ENCODE peak calls at places on chromosomes 6 and 20, in five cellular contexts. P is Ammon's horn, O is Calu3, L is SK-MEL-5, G is activated B cell treated with CpG ODN at 0.5 μM for 24 hours. Q is an unnamed sample.

GRCh38 chr6:166058064-166058739 is 109.4 kb downstream of the TBXT start:
- DNase-seq in O (peak), P (peak), G (no peak), L (peak), Q (no peak)

GRCh38 chr20:57514273-57514751 is 10.6 kb downstream of the CTCFL start:
- DNase-seq in L (peak), O (peak), G (no peak), P (peak), Q (peak)

GRCh38 chr6:170212956-170213636 is 77.8 kb downstream of the DLL1 start:
- DNase-seq in O (no peak), L (no peak), P (no peak), G (no peak), Q (no peak)

GRCh38 chr6:163985710-163986109 is 571.2 kb downstream of the QKI start:
- DNase-seq in P (no peak), L (no peak), O (no peak), G (no peak), Q (no peak)

GRCh38 chr20:44792794-44793193 is 17.6 kb downstream of the RIMS4 start:
- DNase-seq in P (no peak), G (no peak), O (no peak), L (no peak), Q (no peak)

GRCh38 chr20:61120595-61121515 is 131.2 kb upstream of the CDH4 start:
- DNase-seq in G (no peak), L (peak), P (peak), O (peak), Q (peak)

GRCh38 chr20:40797425-40797824 is 108.4 kb upstream of the MAFB start:
- DNase-seq in P (no peak), O (peak), L (peak), G (no peak), Q (no peak)

GRCh38 chr6:92777146-92777740 is 642.1 kb downstream of the EPHA7 start:
- DNase-seq in G (no peak), P (peak), L (peak), O (no peak), Q (no peak)

GRCh38 chr6:53623497-53623896 is 42.1 kb downstream of the KLHL31 start:
- DNase-seq in P (peak), G (no peak), O (no peak), L (no peak), Q (no peak)

GRCh38 chr6:3348821-3349220 is 90.1 kb downstream of the PSMG4 start:
- DNase-seq in L (no peak), O (no peak), G (no peak), P (no peak), Q (no peak)

GRCh38 chr6:15912505-15912767 is 216.4 kb upstream of the MYLIP start:
- DNase-seq in P (no peak), G (no peak), O (no peak), L (no peak), Q (no peak)

Q was measured in H1.